ENCODE peak calls at places on chromosomes 12 and 14, in nine cellular contexts. L, F, B, X, M, Q, S, C and R are unnamed samples.
A peak's percentile ranks its signal among the peaks of the same experiment; 100 is the strongest.

GRCh38 chr14:79018846-79019245 is 848.7 kb downstream of the NRXN3 start:
- DNase-seq in L (no peak), F (no peak), B (no peak), X (no peak), M (no peak), Q (no peak), S (no peak), C (no peak), R (no peak)

GRCh38 chr12:18753481-18754117 is 15.7 kb downstream of the CAPZA3 start:
- DNase-seq in L (no peak), F (peak; percentile 6), B (peak; percentile 36), X (no peak), M (no peak), Q (no peak), S (no peak), C (peak; percentile 89), R (no peak)

GRCh38 chr12:44127966-44128365 is 292.1 kb downstream of the TMEM117 start:
- DNase-seq in L (no peak), F (no peak), B (no peak), X (no peak), M (no peak), Q (no peak), S (no peak), C (no peak), R (no peak)

GRCh38 chr12:115710104-115710564 is 567.4 kb downstream of the MED13L start:
- DNase-seq in L (no peak), F (no peak), B (peak; percentile 34), X (peak; percentile 96), M (peak; percentile 41), Q (no peak), S (no peak), C (peak; percentile 61), R (no peak)

GRCh38 chr14:79274641-79275366 is 936.5 kb downstream of the DIO2 start:
- DNase-seq in L (no peak), F (no peak), B (no peak), X (no peak), M (no peak), Q (no peak), S (no peak), C (no peak), R (no peak)

GRCh38 chr14:90495357-90496276 is 98.8 kb downstream of the CALM1 start:
- DNase-seq in L (peak; percentile 86), F (peak; percentile 70), B (no peak), X (peak; percentile 52), M (peak; percentile 83), Q (peak; percentile 14), S (no peak), C (peak; percentile 94), R (peak; percentile 37)

GRCh38 chr12:12185424-12185823 is 81.4 kb downstream of the LRP6 start:
- DNase-seq in L (no peak), F (no peak), B (no peak), X (no peak), M (no peak), Q (no peak), S (no peak), C (no peak), R (no peak)

GRCh38 chr12:122059203-122059960 is 19.2 kb upstream of the MLXIP start:
- DNase-seq in L (no peak), F (no peak), B (no peak), X (no peak), M (no peak), Q (no peak), S (no peak), C (no peak), R (no peak)

GRCh38 chr14:105146181-105146975 is 22.2 kb downstream of the JAG2 start:
- DNase-seq in L (peak; percentile 4), F (no peak), B (peak; percentile 14), X (no peak), M (no peak), Q (no peak), S (peak; percentile 60), C (peak; percentile 46), R (no peak)

GRCh38 chr14:104580961-104581360 is 1.4 kb downstream of the C14orf180 start:
- DNase-seq in L (no peak), F (no peak), B (peak; percentile 84), X (no peak), M (peak; percentile 65), Q (no peak), S (peak; percentile 72), C (no peak), R (no peak)

GRCh38 chr12:126700115-126700514 is 1566.9 kb upstream of the TMEM132C start:
- DNase-seq in L (no peak), F (no peak), B (no peak), X (no peak), M (no peak), Q (no peak), S (no peak), C (no peak), R (no peak)

GRCh38 chr14:72352012-72352411 is 419.8 kb downstream of the RGS6 start:
- DNase-seq in L (no peak), F (no peak), B (no peak), X (no peak), M (no peak), Q (no peak), S (no peak), C (no peak), R (no peak)

GRCh38 chr12:53737951-53738833 is 10.9 kb upstream of the CALCOCO1 start:
- DNase-seq in L (peak; percentile 64), F (peak; percentile 35), B (no peak), X (no peak), M (peak; percentile 47), Q (peak; percentile 34), S (no peak), C (peak; percentile 94), R (no peak)

GRCh38 chr12:122687091-122687490 is 16.1 kb downstream of the HCAR2 start:
- DNase-seq in L (no peak), F (no peak), B (no peak), X (no peak), M (peak; percentile 71), Q (no peak), S (no peak), C (no peak), R (no peak)

GRCh38 chr12:28172434-28173030 is 17.7 kb upstream of the CCDC91 start:
- DNase-seq in L (peak; percentile 15), F (peak; percentile 6), B (no peak), X (peak; percentile 42), M (peak; percentile 46), Q (no peak), S (no peak), C (peak; percentile 63), R (peak; percentile 18)
- TF ChIP-seq CTCF in L (peak; percentile 57), F (no peak), B (peak; percentile 55), X (peak; percentile 66), M (peak; percentile 21), Q (no peak), S (peak; percentile 13), C (peak; percentile 95), R (peak; percentile 37)

DNA sequence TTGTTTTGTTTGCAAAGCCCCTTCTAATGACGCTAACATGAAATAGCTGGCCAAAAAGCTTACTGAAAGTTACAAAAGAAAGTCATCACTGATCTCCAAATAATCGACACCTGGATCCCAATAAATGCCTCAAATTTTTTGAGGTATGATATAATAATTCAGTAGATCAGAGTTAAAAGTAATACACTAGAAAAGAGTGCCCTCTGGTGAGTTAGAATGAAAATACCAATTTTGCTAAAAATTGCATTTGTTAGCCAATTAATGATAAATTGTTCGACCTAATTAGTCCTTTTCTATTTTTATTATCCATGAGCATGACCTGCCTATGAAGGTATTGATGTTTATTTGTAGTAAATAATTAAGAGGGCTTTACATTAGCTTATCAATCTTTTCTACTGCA is 78.6 kb downstream of the CEP128 start:
- DNase-seq in L (no peak), F (no peak), B (no peak), X (no peak), M (no peak), Q (no peak), S (no peak), C (no peak), R (no peak)
- TF ChIP-seq CTCF in L (no peak), F (no peak), B (no peak), X (no peak), M (no peak), Q (no peak), S (no peak), C (peak; percentile 39), R (no peak)

GRCh38 chr12:68871899-68872298 is 61.1 kb downstream of the CPM start:
- DNase-seq in L (no peak), F (peak; percentile 12), B (no peak), X (no peak), M (no peak), Q (no peak), S (no peak), C (peak; percentile 79), R (peak; percentile 44)
- TF ChIP-seq CTCF in L (no peak), F (no peak), B (no peak), X (peak; percentile 44), M (no peak), Q (no peak), S (no peak), C (peak; percentile 70), R (peak; percentile 29)

GRCh38 chr12:51218607-51219161 is 822 bp upstream of the POU6F1 start:
- DNase-seq in L (no peak), F (no peak), B (no peak), X (no peak), M (peak; percentile 28), Q (no peak), S (no peak), C (peak; percentile 83), R (no peak)

GRCh38 chr12:51217968-51218606 is at the start of gene POU6F1:
- DNase-seq in L (peak; percentile 69), F (peak; percentile 75), B (peak; percentile 63), X (peak; percentile 42), M (peak; percentile 75), Q (peak; percentile 60), S (peak; percentile 88), C (peak; percentile 94), R (peak; percentile 75)

GRCh38 chr12:51219345-51219744 is 1.5 kb upstream of the POU6F1 start:
- DNase-seq in L (no peak), F (no peak), B (no peak), X (no peak), M (no peak), Q (no peak), S (no peak), C (no peak), R (no peak)

GRCh38 chr12:51216652-51217051 is 1.2 kb downstream of the POU6F1 start:
- DNase-seq in L (no peak), F (no peak), B (no peak), X (no peak), M (no peak), Q (no peak), S (no peak), C (no peak), R (no peak)

DNA sequence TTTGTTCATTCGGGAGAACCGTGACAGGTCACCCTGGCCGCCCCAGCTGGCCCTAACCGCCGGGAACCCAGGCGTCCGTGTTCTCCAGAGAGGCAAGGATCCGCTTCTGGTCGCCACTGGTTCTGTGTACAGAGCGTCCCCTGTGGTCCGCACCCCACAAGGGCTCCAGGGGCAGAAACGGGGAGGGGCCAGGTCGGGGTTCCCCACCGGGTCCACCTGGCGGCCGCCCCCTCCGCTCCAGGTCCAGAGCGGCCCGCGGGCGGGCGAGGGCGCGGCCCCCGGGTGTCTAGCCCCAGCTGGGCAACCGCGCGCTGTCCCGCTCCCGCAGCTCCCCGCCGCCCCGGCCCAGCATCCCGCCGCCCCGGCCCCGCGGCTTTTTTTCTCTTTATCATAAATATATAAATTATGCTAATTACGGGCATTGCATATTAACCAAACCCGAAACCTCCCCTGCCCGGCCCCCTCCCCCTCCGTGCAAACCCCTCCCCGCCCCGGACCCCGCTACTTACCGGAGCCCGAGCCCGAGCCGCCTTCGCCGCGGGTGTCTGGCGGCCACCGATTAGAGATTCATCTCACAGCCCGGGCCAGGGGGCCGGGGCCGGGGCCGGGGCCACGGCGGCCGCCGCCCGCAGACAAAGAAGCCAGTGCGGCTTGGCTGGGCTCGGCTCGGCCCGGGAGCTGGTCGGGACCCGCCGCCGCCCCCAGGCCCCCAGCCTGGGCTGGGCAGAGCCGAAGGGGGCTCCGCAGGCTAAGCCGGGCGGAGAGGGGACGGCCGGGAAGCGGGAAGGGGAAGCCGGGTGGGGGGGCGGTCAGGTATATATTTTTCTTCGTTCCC is 512 bp downstream of the POU6F1 start:
- DNase-seq in L (peak; percentile 61), F (peak; percentile 45), B (peak; percentile 62), X (no peak), M (peak; percentile 55), Q (peak; percentile 41), S (peak; percentile 83), C (peak; percentile 89), R (no peak)
- TF ChIP-seq CTCF in L (no peak), F (peak; percentile 4), B (peak; percentile 44), X (no peak), M (no peak), Q (no peak), S (no peak), C (peak; percentile 48), R (no peak)